ENCODE peak calls at places on chromosome 10, in seven cellular contexts. One of them, this sample, is unnamed.

GRCh38 chr10:17643339-17643754 is 604 bp upstream of the STAM start:
- DNase-seq in iPS DF 19.7: no peak
- DNase-seq in neural crest cell: no peak
- DNase-seq in activated T-helper 9 cell treated with anti-CD3 and anti-CD28 coated beads, Interleukin-2, amount 50 U/mL, for 16 hours: no peak
- DNase-seq in ecto neural progenitor cell: no peak
- DNase-seq in fibroblast of lung: peak; percentile 84
- DNase-seq in myocyte: peak; percentile 98
- DNase-seq in this sample: peak; percentile 4

GRCh38 chr10:3828404-3829192 is 43.6 kb upstream of the KLF6 start:
- DNase-seq in iPS DF 19.7: no peak
- DNase-seq in neural crest cell: no peak
- DNase-seq in activated T-helper 9 cell treated with anti-CD3 and anti-CD28 coated beads, Interleukin-2, amount 50 U/mL, for 16 hours: peak; percentile 35
- DNase-seq in ecto neural progenitor cell: no peak
- DNase-seq in fibroblast of lung: peak; percentile 79
- DNase-seq in myocyte: peak; percentile 68
- DNase-seq in this sample: no peak

GRCh38 chr10:110431659-110432058 is 66.0 kb upstream of the DUSP5 start:
- DNase-seq in iPS DF 19.7: no peak
- DNase-seq in neural crest cell: no peak
- DNase-seq in activated T-helper 9 cell treated with anti-CD3 and anti-CD28 coated beads, Interleukin-2, amount 50 U/mL, for 16 hours: no peak
- DNase-seq in ecto neural progenitor cell: no peak
- DNase-seq in fibroblast of lung: no peak
- DNase-seq in myocyte: no peak
- DNase-seq in this sample: no peak

GRCh38 chr10:62512732-62513475 is 138.7 kb downstream of the ZNF365 start:
- DNase-seq in iPS DF 19.7: no peak
- DNase-seq in neural crest cell: no peak
- DNase-seq in activated T-helper 9 cell treated with anti-CD3 and anti-CD28 coated beads, Interleukin-2, amount 50 U/mL, for 16 hours: no peak
- DNase-seq in ecto neural progenitor cell: no peak
- DNase-seq in fibroblast of lung: peak; percentile 51
- DNase-seq in myocyte: no peak
- DNase-seq in this sample: no peak

GRCh38 chr10:100670828-100671479 is 74.4 kb upstream of the PAX2 start:
- DNase-seq in iPS DF 19.7: no peak
- DNase-seq in neural crest cell: peak; percentile 57
- DNase-seq in activated T-helper 9 cell treated with anti-CD3 and anti-CD28 coated beads, Interleukin-2, amount 50 U/mL, for 16 hours: peak; percentile 48
- DNase-seq in ecto neural progenitor cell: peak; percentile 80
- DNase-seq in fibroblast of lung: no peak
- DNase-seq in myocyte: no peak
- DNase-seq in this sample: peak; percentile 51

GRCh38 chr10:70677016-70677415 is 4.7 kb downstream of the ADAMTS14 start:
- DNase-seq in iPS DF 19.7: no peak
- DNase-seq in neural crest cell: no peak
- DNase-seq in activated T-helper 9 cell treated with anti-CD3 and anti-CD28 coated beads, Interleukin-2, amount 50 U/mL, for 16 hours: no peak
- DNase-seq in ecto neural progenitor cell: no peak
- DNase-seq in fibroblast of lung: no peak
- DNase-seq in myocyte: no peak
- DNase-seq in this sample: no peak

GRCh38 chr10:97173036-97173435 is 12.7 kb downstream of the SLIT1 start:
- DNase-seq in iPS DF 19.7: no peak
- DNase-seq in neural crest cell: no peak
- DNase-seq in activated T-helper 9 cell treated with anti-CD3 and anti-CD28 coated beads, Interleukin-2, amount 50 U/mL, for 16 hours: no peak
- DNase-seq in ecto neural progenitor cell: no peak
- DNase-seq in fibroblast of lung: no peak
- DNase-seq in myocyte: no peak
- DNase-seq in this sample: no peak

GRCh38 chr10:129101232-129101980 is 365.6 kb upstream of the MGMT start:
- DNase-seq in iPS DF 19.7: no peak
- DNase-seq in neural crest cell: no peak
- DNase-seq in activated T-helper 9 cell treated with anti-CD3 and anti-CD28 coated beads, Interleukin-2, amount 50 U/mL, for 16 hours: no peak
- DNase-seq in ecto neural progenitor cell: no peak
- DNase-seq in fibroblast of lung: no peak
- DNase-seq in myocyte: no peak
- DNase-seq in this sample: no peak

GRCh38 chr10:11742009-11742778 is at the start of gene ECHDC3:
- DNase-seq in iPS DF 19.7: no peak
- DNase-seq in neural crest cell: peak; percentile 26
- DNase-seq in activated T-helper 9 cell treated with anti-CD3 and anti-CD28 coated beads, Interleukin-2, amount 50 U/mL, for 16 hours: peak; percentile 29
- DNase-seq in ecto neural progenitor cell: peak; percentile 72
- DNase-seq in fibroblast of lung: peak; percentile 50
- DNase-seq in myocyte: peak; percentile 22
- DNase-seq in this sample: peak; percentile 31

GRCh38 chr10:26697922-26698608 is 564 bp downstream of the PDSS1 start:
- DNase-seq in iPS DF 19.7: no peak
- DNase-seq in neural crest cell: no peak
- DNase-seq in activated T-helper 9 cell treated with anti-CD3 and anti-CD28 coated beads, Interleukin-2, amount 50 U/mL, for 16 hours: no peak
- DNase-seq in ecto neural progenitor cell: no peak
- DNase-seq in fibroblast of lung: peak; percentile 1
- DNase-seq in myocyte: no peak
- DNase-seq in this sample: no peak

GRCh38 chr10:71209324-71210030 is 2.9 kb upstream of the UNC5B start:
- DNase-seq in iPS DF 19.7: no peak
- DNase-seq in neural crest cell: no peak
- DNase-seq in activated T-helper 9 cell treated with anti-CD3 and anti-CD28 coated beads, Interleukin-2, amount 50 U/mL, for 16 hours: no peak
- DNase-seq in ecto neural progenitor cell: no peak
- DNase-seq in fibroblast of lung: no peak
- DNase-seq in myocyte: no peak
- DNase-seq in this sample: no peak

GRCh38 chr10:102775973-102776669 is 32.4 kb downstream of the WBP1L start:
- DNase-seq in iPS DF 19.7: no peak
- DNase-seq in neural crest cell: peak; percentile 28
- DNase-seq in activated T-helper 9 cell treated with anti-CD3 and anti-CD28 coated beads, Interleukin-2, amount 50 U/mL, for 16 hours: no peak
- DNase-seq in ecto neural progenitor cell: peak; percentile 68
- DNase-seq in fibroblast of lung: peak; percentile 94
- DNase-seq in myocyte: peak; percentile 95
- DNase-seq in this sample: peak; percentile 21

GRCh38 chr10:20215547-20216152 is 399.4 kb downstream of the PLXDC2 start:
- DNase-seq in iPS DF 19.7: peak; percentile 69
- DNase-seq in neural crest cell: no peak
- DNase-seq in activated T-helper 9 cell treated with anti-CD3 and anti-CD28 coated beads, Interleukin-2, amount 50 U/mL, for 16 hours: no peak
- DNase-seq in ecto neural progenitor cell: no peak
- DNase-seq in fibroblast of lung: no peak
- DNase-seq in myocyte: no peak
- DNase-seq in this sample: no peak

GRCh38 chr10:15346440-15347141 is 24.5 kb downstream of the FAM171A1 start:
- DNase-seq in iPS DF 19.7: no peak
- DNase-seq in neural crest cell: no peak
- DNase-seq in activated T-helper 9 cell treated with anti-CD3 and anti-CD28 coated beads, Interleukin-2, amount 50 U/mL, for 16 hours: no peak
- DNase-seq in ecto neural progenitor cell: no peak
- DNase-seq in fibroblast of lung: peak; percentile 75
- DNase-seq in myocyte: no peak
- DNase-seq in this sample: no peak

GRCh38 chr10:7260412-7260900 is 150.4 kb downstream of the SFMBT2 start:
- DNase-seq in iPS DF 19.7: peak; percentile 68
- DNase-seq in neural crest cell: no peak
- DNase-seq in activated T-helper 9 cell treated with anti-CD3 and anti-CD28 coated beads, Interleukin-2, amount 50 U/mL, for 16 hours: no peak
- DNase-seq in ecto neural progenitor cell: no peak
- DNase-seq in fibroblast of lung: peak; percentile 97
- DNase-seq in myocyte: peak; percentile 1
- DNase-seq in this sample: no peak

GRCh38 chr10:3548096-3548495 is 236.9 kb downstream of the KLF6 start:
- DNase-seq in iPS DF 19.7: no peak
- DNase-seq in neural crest cell: no peak
- DNase-seq in activated T-helper 9 cell treated with anti-CD3 and anti-CD28 coated beads, Interleukin-2, amount 50 U/mL, for 16 hours: no peak
- DNase-seq in ecto neural progenitor cell: no peak
- DNase-seq in fibroblast of lung: peak; percentile 36
- DNase-seq in myocyte: peak; percentile 52
- DNase-seq in this sample: no peak

GRCh38 chr10:129758591-129759021 is 205.5 kb downstream of the EBF3 start:
- DNase-seq in iPS DF 19.7: no peak
- DNase-seq in neural crest cell: no peak
- DNase-seq in activated T-helper 9 cell treated with anti-CD3 and anti-CD28 coated beads, Interleukin-2, amount 50 U/mL, for 16 hours: no peak
- DNase-seq in ecto neural progenitor cell: no peak
- DNase-seq in fibroblast of lung: no peak
- DNase-seq in myocyte: no peak
- DNase-seq in this sample: no peak

GRCh38 chr10:30556189-30556588 is 73.4 kb downstream of the LYZL2 start:
- DNase-seq in iPS DF 19.7: no peak
- DNase-seq in neural crest cell: no peak
- DNase-seq in activated T-helper 9 cell treated with anti-CD3 and anti-CD28 coated beads, Interleukin-2, amount 50 U/mL, for 16 hours: no peak
- DNase-seq in ecto neural progenitor cell: no peak
- DNase-seq in fibroblast of lung: no peak
- DNase-seq in myocyte: no peak
- DNase-seq in this sample: no peak

GRCh38 chr10:120598377-120598776 is 141.3 kb downstream of the PLPP4 start:
- DNase-seq in iPS DF 19.7: no peak
- DNase-seq in neural crest cell: no peak
- DNase-seq in activated T-helper 9 cell treated with anti-CD3 and anti-CD28 coated beads, Interleukin-2, amount 50 U/mL, for 16 hours: no peak
- DNase-seq in ecto neural progenitor cell: no peak
- DNase-seq in fibroblast of lung: no peak
- DNase-seq in myocyte: no peak
- DNase-seq in this sample: no peak

GRCh38 chr10:112761256-112761655 is 188.8 kb upstream of the TCF7L2 start:
- DNase-seq in iPS DF 19.7: no peak
- DNase-seq in neural crest cell: no peak
- DNase-seq in activated T-helper 9 cell treated with anti-CD3 and anti-CD28 coated beads, Interleukin-2, amount 50 U/mL, for 16 hours: no peak
- DNase-seq in ecto neural progenitor cell: no peak
- DNase-seq in fibroblast of lung: no peak
- DNase-seq in myocyte: no peak
- DNase-seq in this sample: no peak

GRCh38 chr10:51386248-51386885 is 312.1 kb downstream of the PRKG1 start:
- DNase-seq in iPS DF 19.7: no peak
- DNase-seq in neural crest cell: no peak
- DNase-seq in activated T-helper 9 cell treated with anti-CD3 and anti-CD28 coated beads, Interleukin-2, amount 50 U/mL, for 16 hours: no peak
- DNase-seq in ecto neural progenitor cell: no peak
- DNase-seq in fibroblast of lung: peak; percentile 88
- DNase-seq in myocyte: no peak
- DNase-seq in this sample: no peak

GRCh38 chr10:55146032-55146431 is 345.0 kb upstream of the PCDH15 start:
- DNase-seq in iPS DF 19.7: no peak
- DNase-seq in neural crest cell: no peak
- DNase-seq in activated T-helper 9 cell treated with anti-CD3 and anti-CD28 coated beads, Interleukin-2, amount 50 U/mL, for 16 hours: no peak
- DNase-seq in ecto neural progenitor cell: no peak
- DNase-seq in fibroblast of lung: peak; percentile 82
- DNase-seq in myocyte: no peak
- DNase-seq in this sample: no peak

GRCh38 chr10:35912615-35913170 is 270.6 kb upstream of the FZD8 start:
- DNase-seq in iPS DF 19.7: no peak
- DNase-seq in neural crest cell: no peak
- DNase-seq in activated T-helper 9 cell treated with anti-CD3 and anti-CD28 coated beads, Interleukin-2, amount 50 U/mL, for 16 hours: no peak
- DNase-seq in ecto neural progenitor cell: no peak
- DNase-seq in fibroblast of lung: peak; percentile 44
- DNase-seq in myocyte: no peak
- DNase-seq in this sample: no peak

GRCh38 chr10:125016611-125017202 is 74.8 kb downstream of the ZRANB1 start:
- DNase-seq in iPS DF 19.7: no peak
- DNase-seq in neural crest cell: no peak
- DNase-seq in activated T-helper 9 cell treated with anti-CD3 and anti-CD28 coated beads, Interleukin-2, amount 50 U/mL, for 16 hours: no peak
- DNase-seq in ecto neural progenitor cell: no peak
- DNase-seq in fibroblast of lung: no peak
- DNase-seq in myocyte: no peak
- DNase-seq in this sample: no peak

GRCh38 chr10:78755075-78755695 is 313.6 kb upstream of the ZMIZ1 start:
- DNase-seq in iPS DF 19.7: no peak
- DNase-seq in neural crest cell: no peak
- DNase-seq in activated T-helper 9 cell treated with anti-CD3 and anti-CD28 coated beads, Interleukin-2, amount 50 U/mL, for 16 hours: no peak
- DNase-seq in ecto neural progenitor cell: no peak
- DNase-seq in fibroblast of lung: no peak
- DNase-seq in myocyte: peak; percentile 45
- DNase-seq in this sample: no peak

GRCh38 chr10:122127943-122128342 is 139.0 kb downstream of the TACC2 start:
- DNase-seq in iPS DF 19.7: no peak
- DNase-seq in neural crest cell: no peak
- DNase-seq in activated T-helper 9 cell treated with anti-CD3 and anti-CD28 coated beads, Interleukin-2, amount 50 U/mL, for 16 hours: no peak
- DNase-seq in ecto neural progenitor cell: no peak
- DNase-seq in fibroblast of lung: peak; percentile 71
- DNase-seq in myocyte: peak; percentile 89
- DNase-seq in this sample: no peak

GRCh38 chr10:5692476-5693358 is 8.1 kb downstream of the TASOR2 start:
- DNase-seq in iPS DF 19.7: no peak
- DNase-seq in neural crest cell: peak; percentile 58
- DNase-seq in activated T-helper 9 cell treated with anti-CD3 and anti-CD28 coated beads, Interleukin-2, amount 50 U/mL, for 16 hours: peak; percentile 42
- DNase-seq in ecto neural progenitor cell: peak; percentile 78
- DNase-seq in fibroblast of lung: peak; percentile 50
- DNase-seq in myocyte: no peak
- DNase-seq in this sample: peak; percentile 52

GRCh38 chr10:28676297-28676967 is 889 bp upstream of the BAMBI start:
- DNase-seq in iPS DF 19.7: no peak
- DNase-seq in neural crest cell: peak; percentile 25
- DNase-seq in activated T-helper 9 cell treated with anti-CD3 and anti-CD28 coated beads, Interleukin-2, amount 50 U/mL, for 16 hours: peak; percentile 2
- DNase-seq in ecto neural progenitor cell: no peak
- DNase-seq in fibroblast of lung: no peak
- DNase-seq in myocyte: no peak
- DNase-seq in this sample: no peak

GRCh38 chr10:24396396-24396795 is 187.5 kb downstream of the KIAA1217 start:
- DNase-seq in iPS DF 19.7: no peak
- DNase-seq in neural crest cell: no peak
- DNase-seq in activated T-helper 9 cell treated with anti-CD3 and anti-CD28 coated beads, Interleukin-2, amount 50 U/mL, for 16 hours: no peak
- DNase-seq in ecto neural progenitor cell: no peak
- DNase-seq in fibroblast of lung: no peak
- DNase-seq in myocyte: no peak
- DNase-seq in this sample: no peak

GRCh38 chr10:123614888-123615287 is 51.3 kb upstream of the GPR26 start:
- DNase-seq in iPS DF 19.7: peak; percentile 77
- DNase-seq in neural crest cell: peak; percentile 80
- DNase-seq in activated T-helper 9 cell treated with anti-CD3 and anti-CD28 coated beads, Interleukin-2, amount 50 U/mL, for 16 hours: peak; percentile 6
- DNase-seq in ecto neural progenitor cell: peak; percentile 89
- DNase-seq in fibroblast of lung: peak; percentile 16
- DNase-seq in myocyte: peak; percentile 47
- DNase-seq in this sample: peak; percentile 15

GRCh38 chr10:131857156-131858117 is 43.4 kb upstream of the PPP2R2D start:
- DNase-seq in iPS DF 19.7: no peak
- DNase-seq in neural crest cell: no peak
- DNase-seq in activated T-helper 9 cell treated with anti-CD3 and anti-CD28 coated beads, Interleukin-2, amount 50 U/mL, for 16 hours: no peak
- DNase-seq in ecto neural progenitor cell: peak; percentile 38
- DNase-seq in fibroblast of lung: no peak
- DNase-seq in myocyte: no peak
- DNase-seq in this sample: no peak

GRCh38 chr10:16585103-16585502 is 63.4 kb upstream of the C1QL3 start:
- DNase-seq in iPS DF 19.7: no peak
- DNase-seq in neural crest cell: no peak
- DNase-seq in activated T-helper 9 cell treated with anti-CD3 and anti-CD28 coated beads, Interleukin-2, amount 50 U/mL, for 16 hours: no peak
- DNase-seq in ecto neural progenitor cell: no peak
- DNase-seq in fibroblast of lung: no peak
- DNase-seq in myocyte: peak; percentile 8
- DNase-seq in this sample: no peak

GRCh38 chr10:100997364-100998182 is 2.0 kb upstream of the LZTS2 start:
- DNase-seq in iPS DF 19.7: no peak
- DNase-seq in neural crest cell: peak; percentile 75
- DNase-seq in activated T-helper 9 cell treated with anti-CD3 and anti-CD28 coated beads, Interleukin-2, amount 50 U/mL, for 16 hours: peak; percentile 66
- DNase-seq in ecto neural progenitor cell: peak; percentile 93
- DNase-seq in fibroblast of lung: peak; percentile 57
- DNase-seq in myocyte: peak; percentile 100
- DNase-seq in this sample: peak; percentile 65

GRCh38 chr10:119478111-119479047 is 64.1 kb downstream of the RGS10 start:
- DNase-seq in iPS DF 19.7: no peak
- DNase-seq in neural crest cell: no peak
- DNase-seq in activated T-helper 9 cell treated with anti-CD3 and anti-CD28 coated beads, Interleukin-2, amount 50 U/mL, for 16 hours: no peak
- DNase-seq in ecto neural progenitor cell: no peak
- DNase-seq in fibroblast of lung: no peak
- DNase-seq in myocyte: no peak
- DNase-seq in this sample: no peak

This sample was measured in CD4-positive, alpha-beta T cell.